ENCODE peak calls at places on chromosome 2, in four cellular contexts. W is stimulated activated naive CD8-positive, alpha-beta T cell treated with anti-CD3 and anti-CD28 coated beads, Interleukin-15, amount 100 ng/mL, for 72 hours; V is dorsolateral prefrontal cortex; I is heart left ventricle. G is an unnamed sample.
A peak's percentile ranks its signal among the peaks of the same experiment; 100 is the strongest.

GRCh38 chr2:221502270-221502973 is 69.7 kb downstream of the EPHA4 start:
- DNase-seq in W (no peak), V (no peak), I (no peak), G (no peak)

GRCh38 chr2:207044380-207044779 is 105.1 kb downstream of the CPO start:
- DNase-seq in W (no peak), V (no peak), I (no peak), G (no peak)

GRCh38 chr2:120275617-120276400 is 23.2 kb downstream of the RALB start:
- DNase-seq in W (no peak), V (no peak), I (no peak), G (no peak)

GRCh38 chr2:234863043-234863934 is 88.5 kb upstream of the SH3BP4 start:
- DNase-seq in W (no peak), V (peak; percentile 63), I (peak; percentile 63), G (no peak)

GRCh38 chr2:50831666-50832065 is 200.3 kb downstream of the NRXN1 start:
- DNase-seq in W (no peak), V (no peak), I (no peak), G (no peak)

GRCh38 chr2:23561088-23561487 is 176.1 kb downstream of the KLHL29 start:
- DNase-seq in W (no peak), V (no peak), I (no peak), G (no peak)

GRCh38 chr2:2732331-2733119 is 401.4 kb upstream of the MYT1L start:
- DNase-seq in W (no peak), V (no peak), I (no peak), G (no peak)

GRCh38 chr2:101571951-101572350 is 97.0 kb upstream of the RFX8 start:
- DNase-seq in W (no peak), V (no peak), I (no peak), G (no peak)

GRCh38 chr2:70214958-70215357 is 24.1 kb upstream of the C2orf42 start:
- DNase-seq in W (no peak), V (no peak), I (no peak), G (no peak)